ENCODE peak calls at places on chromosomes 2 and 18, in four cellular contexts. O is progenitor cell of endocrine pancreas, V is choroid plexus epithelial cell, L is endothelial cell. J is an unnamed sample.

GRCh38 chr2:240868286-240869108 is at the start of gene AGXT:
- DNase-seq in L (no peak), O (no peak), V (peak), J (no peak)

GRCh38 chr2:23199115-23199918 is 185.7 kb upstream of the KLHL29 start:
- DNase-seq in L (no peak), V (peak), O (no peak), J (no peak)

GRCh38 chr2:207531024-207531411 is 1.3 kb downstream of the CREB1 start:
- DNase-seq in L (no peak), V (peak), O (no peak), J (no peak)

GRCh38 chr2:30283931-30284565 is 52.7 kb downstream of the LBH start:
- DNase-seq in L (no peak), V (no peak), O (no peak), J (no peak)

GRCh38 chr2:237418300-237418699 is 4.3 kb upstream of the COL6A3 start:
- DNase-seq in O (no peak), L (no peak), V (no peak), J (no peak)

GRCh38 chr2:2648094-2648493 is 317.0 kb upstream of the MYT1L start:
- DNase-seq in O (no peak), V (no peak), L (no peak), J (no peak)

GRCh38 chr2:126981476-126981875 is 82.8 kb downstream of the TEX51 start:
- DNase-seq in V (no peak), L (no peak), O (no peak), J (no peak)

GRCh38 chr2:176999331-176999730 is 213.3 kb upstream of the HNRNPA3 start:
- DNase-seq in O (no peak), L (no peak), V (peak), J (no peak)

GRCh38 chr2:239928457-239929350 is 96.4 kb downstream of the NDUFA10 start:
- DNase-seq in O (no peak), L (peak), V (no peak), J (peak)

GRCh38 chr18:7923105-7923504 is 356.0 kb downstream of the PTPRM start:
- DNase-seq in V (no peak), L (no peak), O (no peak), J (no peak)

GRCh38 chr18:7921938-7922587 is 354.9 kb downstream of the PTPRM start:
- DNase-seq in V (peak), O (no peak), L (no peak), J (no peak)

GRCh38 chr18:7924616-7925015 is 357.5 kb downstream of the PTPRM start:
- DNase-seq in L (no peak), O (no peak), V (no peak), J (no peak)

GRCh38 chr18:7927119-7927518 is 360.0 kb downstream of the PTPRM start:
- DNase-seq in L (no peak), V (peak), O (no peak), J (no peak)

DNA sequence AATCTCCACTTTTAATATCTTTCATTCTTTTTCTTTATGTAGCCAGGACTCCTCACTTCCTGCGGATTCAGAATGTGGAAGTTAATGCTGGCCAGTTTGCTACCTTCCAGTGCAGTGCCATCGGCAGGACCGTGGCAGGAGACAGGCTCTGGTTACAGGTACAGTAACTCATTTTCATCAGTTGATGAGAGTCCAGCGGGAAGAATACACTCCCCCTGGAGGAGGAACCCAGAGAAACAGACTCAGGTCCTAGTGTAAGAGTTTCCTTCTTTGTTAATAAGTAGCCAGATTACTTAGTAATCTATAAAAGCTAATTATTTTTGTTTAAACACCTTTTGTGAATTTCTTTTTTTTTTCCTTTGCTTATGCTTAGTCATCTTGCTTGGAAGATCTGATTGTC is 359.4 kb downstream of the PTPRM start:
- DNase-seq in L (peak), V (peak), O (no peak), J (no peak)
- TF ChIP-seq CTCF in L (peak), V (peak), O (peak), J (no peak)

DNA sequence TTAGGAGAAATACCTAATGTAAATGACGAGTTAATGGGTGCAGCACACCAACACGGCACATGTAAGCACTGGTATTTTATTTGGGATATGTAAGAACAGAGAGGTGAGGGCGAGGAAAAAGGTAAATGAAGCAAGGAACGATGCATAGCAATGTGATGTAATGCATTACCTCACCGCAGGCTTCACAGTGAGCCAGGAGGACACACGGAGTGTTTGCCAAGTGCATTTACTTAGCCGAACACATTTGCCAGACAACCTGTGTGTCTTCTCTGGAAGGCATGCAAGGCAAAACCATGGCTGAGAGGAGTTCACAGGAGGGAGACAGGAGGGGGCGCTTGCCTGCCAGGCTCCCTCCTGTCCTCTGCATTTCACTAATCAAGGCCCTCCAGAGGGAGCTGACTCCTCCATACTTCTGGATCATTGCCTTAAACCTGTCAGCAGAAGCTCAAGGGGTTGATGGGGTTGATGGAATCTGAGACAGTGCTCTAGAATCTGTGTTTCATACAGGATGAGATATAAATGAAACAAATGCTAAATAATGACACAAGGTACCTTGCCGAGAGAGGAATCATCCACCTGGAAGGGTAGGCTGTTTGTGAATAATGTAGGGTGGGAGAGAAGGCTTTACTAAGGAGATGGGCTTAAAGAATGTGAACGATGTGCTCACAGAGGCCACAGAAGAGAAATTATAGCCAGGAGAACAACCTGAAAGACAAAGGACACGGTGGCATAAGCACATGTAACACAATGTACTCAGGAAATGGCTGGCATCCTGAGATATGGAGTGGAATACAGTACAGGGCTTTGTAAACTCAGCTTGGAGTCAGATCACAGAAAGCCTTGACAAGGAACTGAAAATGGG is 9.1 kb upstream of the TPRKB start:
- DNase-seq in V (no peak), O (no peak), L (peak), J (no peak)
- TF ChIP-seq CTCF in V (no peak), O (no peak), L (no peak), J (no peak)

GRCh38 chr2:9796056-9796792 is 47.0 kb upstream of the TAF1B start:
- DNase-seq in O (no peak), L (no peak), V (no peak), J (no peak)
- TF ChIP-seq CTCF in O (peak), L (peak), V (peak), J (no peak)

DNA sequence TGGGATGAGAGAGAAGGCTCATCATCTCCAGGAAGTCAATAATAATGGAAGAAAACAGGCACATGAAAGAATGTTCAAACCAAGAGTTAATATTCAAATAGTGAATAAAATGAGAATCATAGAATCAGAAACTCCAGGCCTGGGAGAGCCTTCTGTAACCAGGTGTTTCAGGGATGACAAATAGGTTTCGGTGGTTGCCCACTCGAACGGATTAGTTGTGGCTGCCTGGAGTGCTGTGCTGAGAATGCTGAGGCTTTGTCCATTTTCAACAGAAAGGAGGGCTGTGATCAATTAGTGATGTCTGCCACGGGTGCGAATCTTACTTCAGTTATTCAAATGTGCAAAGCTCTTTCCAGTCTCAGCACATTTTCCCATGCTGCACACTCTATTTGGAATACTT is 227.3 kb downstream of the INSIG2 start:
- DNase-seq in V (no peak), L (no peak), O (no peak), J (no peak)
- TF ChIP-seq CTCF in V (no peak), L (no peak), O (no peak), J (no peak)

DNA sequence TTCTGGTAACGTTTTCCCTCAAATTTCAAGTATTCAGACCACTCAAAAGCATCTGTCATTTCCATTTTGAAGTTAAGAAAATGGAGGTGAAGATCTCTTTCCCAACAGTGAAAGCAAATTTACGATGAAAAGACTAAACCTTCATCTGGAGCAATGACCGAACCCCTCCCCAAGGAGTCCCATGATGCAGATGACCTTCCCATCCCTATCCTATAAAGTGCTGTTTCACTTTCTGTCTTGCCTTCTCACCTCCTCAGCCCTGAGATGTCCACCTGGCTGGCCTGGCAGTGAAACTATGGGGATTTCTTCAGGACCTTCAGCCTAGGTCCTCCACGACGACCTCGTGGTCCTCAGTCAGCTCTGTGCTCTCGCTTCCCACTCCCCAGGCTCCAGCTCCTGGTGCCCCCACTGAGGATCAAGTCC is 925 bp upstream of the NPC1 start:
- DNase-seq in L (no peak), O (no peak), V (no peak), J (no peak)
- TF ChIP-seq CTCF in L (no peak), O (no peak), V (no peak), J (no peak)

GRCh38 chr2:144161061-144161460 is 358.9 kb downstream of the ZEB2 start:
- DNase-seq in O (no peak), V (no peak), L (no peak), J (no peak)

GRCh38 chr2:144159264-144159663 is 360.7 kb downstream of the ZEB2 start:
- DNase-seq in L (no peak), O (no peak), V (no peak), J (no peak)

GRCh38 chr2:144165599-144166250 is 354.2 kb downstream of the ZEB2 start:
- DNase-seq in O (no peak), L (no peak), V (no peak), J (no peak)

GRCh38 chr2:144163592-144163991 is 356.3 kb downstream of the ZEB2 start:
- DNase-seq in L (no peak), V (no peak), O (no peak), J (no peak)

DNA sequence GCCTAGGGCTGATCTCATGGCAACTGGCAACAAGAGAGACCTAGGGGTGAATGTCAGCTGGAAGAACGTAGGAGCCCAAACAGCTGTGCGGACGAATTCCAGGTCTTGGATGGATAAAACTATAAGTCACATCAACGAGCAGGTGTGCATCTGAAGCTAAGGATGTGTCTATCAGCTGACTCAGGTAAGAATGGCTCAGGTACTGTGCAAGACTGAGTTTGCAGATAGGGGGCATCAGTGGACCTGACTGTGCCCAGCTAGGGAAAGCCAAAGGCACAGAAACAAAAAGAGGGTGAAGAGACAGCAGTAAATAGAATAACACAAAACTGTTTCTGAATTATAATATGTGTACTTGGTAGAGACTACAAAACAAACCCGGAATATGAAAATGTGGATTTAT is 357.3 kb downstream of the ZEB2 start:
- DNase-seq in L (peak), V (peak), O (peak), J (no peak)
- TF ChIP-seq CTCF in L (peak), V (peak), O (peak), J (no peak)

GRCh38 chr2:71282493-71282892 is 49.1 kb upstream of the ZNF638 start:
- DNase-seq in V (peak), O (no peak), L (no peak), J (no peak)
- TF ChIP-seq CTCF in V (peak), O (no peak), L (no peak), J (no peak)

GRCh38 chr18:35592298-35592697 is 10.8 kb downstream of the GALNT1 start:
- DNase-seq in L (no peak), V (no peak), O (no peak), J (no peak)

GRCh38 chr18:35588122-35588521 is 6.6 kb downstream of the GALNT1 start:
- DNase-seq in L (no peak), V (no peak), O (no peak), J (no peak)

GRCh38 chr18:35590935-35591334 is 9.4 kb downstream of the GALNT1 start:
- DNase-seq in O (no peak), V (peak), L (no peak), J (no peak)

GRCh38 chr18:35585608-35586007 is 4.1 kb downstream of the GALNT1 start:
- DNase-seq in L (no peak), O (no peak), V (no peak), J (no peak)

GRCh38 chr18:35588995-35589394 is 7.5 kb downstream of the GALNT1 start:
- DNase-seq in L (peak), V (no peak), O (no peak), J (no peak)
- TF ChIP-seq CTCF in L (no peak), V (peak), O (no peak), J (no peak)

J was measured in mesothelial cell of epicardium.